ENCODE peak calls at places on chromosomes 13 and 19, in ten cellular contexts. H is aorta; W is GOT3; T is breast epithelium; E is endothelial cell; A is non-pigmented ciliary epithelial cell; K is substantia nigra; L is glutamatergic neuron; M is EL; V is stimulated activated CD4-positive, alpha-beta T cell treated with anti-CD3 and anti-CD28 coated beads, Interleukin-4, amount 100 ng/mL, for 48 hours. R is an unnamed sample.

GRCh38 chr19:7600721-7601120 is 5.1 kb downstream of the CAMSAP3 start:
- DNase-seq in K (no peak), A (no peak), V (no peak), W (no peak), H (no peak), L (no peak), M (no peak), T (no peak), E (no peak), R (no peak)

GRCh38 chr13:75704194-75704941 is 68.2 kb downstream of the LMO7 start:
- DNase-seq in E (no peak), K (no peak), H (no peak), W (no peak), T (no peak), V (no peak), M (peak), A (peak), L (no peak), R (no peak)

GRCh38 chr13:44565881-44566280 is 10.2 kb downstream of the TSC22D1 start:
- DNase-seq in L (no peak), K (no peak), E (no peak), V (no peak), M (peak), T (no peak), W (no peak), H (no peak), A (no peak), R (no peak)

GRCh38 chr13:23985846-23986245 is 88.5 kb upstream of the C1QTNF9B start:
- DNase-seq in L (peak), M (no peak), W (no peak), K (no peak), V (no peak), E (no peak), A (no peak), T (no peak), H (no peak), R (no peak)

GRCh38 chr13:23547000-23547590 is 23.1 kb upstream of the TNFRSF19 start:
- DNase-seq in W (no peak), M (peak), V (no peak), T (no peak), E (peak), K (no peak), H (peak), A (no peak), L (peak), R (no peak)

GRCh38 chr19:20611866-20612265 is 46.3 kb upstream of the ZNF737 start:
- DNase-seq in T (no peak), W (no peak), H (no peak), V (no peak), E (no peak), L (no peak), M (no peak), K (no peak), A (no peak), R (no peak)

GRCh38 chr19:3450796-3451411 is 29.4 kb downstream of the SMIM24 start:
- DNase-seq in W (peak), K (no peak), M (peak), A (peak), L (no peak), E (no peak), T (no peak), V (no peak), H (peak), R (no peak)

GRCh38 chr13:90238433-90238832 is 1109.1 kb upstream of the MIR17HG start:
- DNase-seq in L (no peak), E (no peak), H (no peak), W (no peak), A (no peak), K (no peak), T (no peak), M (peak), V (no peak), R (no peak)

GRCh38 chr13:113879506-113880360 is 15.9 kb upstream of the GAS6 start:
- DNase-seq in M (no peak), A (no peak), L (no peak), V (no peak), H (no peak), W (no peak), E (no peak), T (no peak), K (no peak), R (no peak)

GRCh38 chr19:53357821-53358581 is 7.5 kb upstream of the ZNF525 start:
- DNase-seq in M (no peak), K (no peak), T (no peak), W (no peak), H (no peak), E (no peak), V (no peak), L (no peak), A (no peak), R (no peak)

GRCh38 chr19:9808855-9809646 is 9.8 kb downstream of the FBXL12 start:
- DNase-seq in L (no peak), A (no peak), W (no peak), H (no peak), M (no peak), V (no peak), E (no peak), K (no peak), T (no peak), R (no peak)

GRCh38 chr13:112978561-112979405 is 9.8 kb downstream of the MCF2L start:
- DNase-seq in T (no peak), H (no peak), K (no peak), E (no peak), L (no peak), V (no peak), M (no peak), A (no peak), W (no peak), R (no peak)

GRCh38 chr19:1893791-1894190 is 8.5 kb upstream of the ABHD17A start:
- DNase-seq in M (no peak), W (no peak), E (no peak), H (no peak), L (no peak), A (no peak), K (no peak), T (no peak), V (no peak), R (no peak)

GRCh38 chr13:59099182-59099950 is 1064.4 kb downstream of the DIAPH3 start:
- DNase-seq in M (no peak), A (no peak), W (no peak), L (no peak), V (no peak), H (no peak), T (no peak), K (no peak), E (no peak), R (no peak)

GRCh38 chr13:54536112-54536511 is 1507.5 kb downstream of the OLFM4 start:
- DNase-seq in W (no peak), H (no peak), A (no peak), E (no peak), L (no peak), V (no peak), M (no peak), K (no peak), T (no peak), R (no peak)

GRCh38 chr19:35027851-35028599 is 2.2 kb upstream of the SCN1B start:
- DNase-seq in E (no peak), M (no peak), V (no peak), K (no peak), A (no peak), H (no peak), W (no peak), T (no peak), L (no peak), R (no peak)

GRCh38 chr13:21822029-21822428 is 151.2 kb downstream of the FGF9 start:
- DNase-seq in E (no peak), A (no peak), T (no peak), W (no peak), V (no peak), M (no peak), L (no peak), K (no peak), H (no peak), R (no peak)

GRCh38 chr19:16824658-16825311 is 4.4 kb upstream of the SIN3B start:
- DNase-seq in L (no peak), W (no peak), M (peak), V (no peak), E (no peak), K (no peak), A (no peak), T (no peak), H (no peak), R (no peak)

GRCh38 chr13:63497601-63498000 is 2082.0 kb upstream of the PCDH20 start:
- DNase-seq in W (no peak), K (no peak), T (no peak), A (no peak), M (no peak), V (no peak), L (no peak), E (no peak), H (no peak), R (no peak)

GRCh38 chr13:51737609-51738008 is 66.4 kb downstream of the DHRS12 start:
- DNase-seq in K (no peak), W (no peak), L (no peak), V (no peak), H (no peak), E (no peak), A (no peak), T (no peak), M (no peak), R (no peak)

GRCh38 chr19:4930664-4931063 is 21.4 kb downstream of the UHRF1 start:
- DNase-seq in M (no peak), T (no peak), E (no peak), H (no peak), L (no peak), W (no peak), V (no peak), K (no peak), A (no peak), R (no peak)